ENCODE peak calls at places on chromosomes 4 and X, in seven cellular contexts. A, J, T, F, O, V and W are unnamed samples.

GRCh38 chr4:159142254-159142653 is 39.4 kb downstream of the RAPGEF2 start:
- DNase-seq in A (no peak), J (no peak), T (no peak), F (peak), O (no peak), V (no peak), W (no peak)

GRCh38 chr4:34814266-34814665 is 1430.0 kb downstream of the ARAP2 start:
- DNase-seq in A (no peak), J (no peak), T (peak), F (no peak), O (no peak), V (no peak), W (no peak)

GRCh38 chrX:48971325-48972213 is at the start of gene KCND1:
- DNase-seq in A (no peak), J (no peak), T (no peak), F (peak), O (no peak), V (no peak), W (no peak)

GRCh38 chrX:120781416-120781815 is 94.2 kb downstream of the CT47B1 start:
- DNase-seq in A (no peak), J (no peak), T (no peak), F (no peak), O (no peak), V (no peak), W (no peak)

GRCh38 chrX:151151668-151152267 is 24.6 kb upstream of the GPR50 start:
- DNase-seq in A (no peak), J (peak), T (peak), F (peak), O (no peak), V (no peak), W (peak)

GRCh38 chrX:12955882-12956703 is 18.8 kb upstream of the TMSB4X start:
- DNase-seq in A (peak), J (peak), T (no peak), F (peak), O (peak), V (no peak), W (peak)

GRCh38 chr4:135741583-135741982 is 1540.0 kb upstream of the PABPC4L start:
- DNase-seq in A (no peak), J (no peak), T (no peak), F (no peak), O (no peak), V (no peak), W (no peak)

GRCh38 chr4:156958276-156959074 is 13.1 kb downstream of the PDGFC start:
- DNase-seq in A (no peak), J (no peak), T (no peak), F (no peak), O (no peak), V (no peak), W (no peak)

GRCh38 chrX:10111364-10112148 is 45.2 kb upstream of the CLCN4 start:
- DNase-seq in A (no peak), J (peak), T (no peak), F (no peak), O (no peak), V (no peak), W (peak)

GRCh38 chrX:155779831-155780230 is 101.3 kb upstream of the VAMP7 start:
- DNase-seq in A (no peak), J (no peak), T (no peak), F (no peak), O (no peak), V (no peak), W (no peak)

GRCh38 chrX:148609766-148610698 is 109.6 kb downstream of the AFF2 start:
- DNase-seq in A (no peak), J (no peak), T (no peak), F (no peak), O (no peak), V (no peak), W (peak)

GRCh38 chrX:78839711-78840110 is 92.2 kb downstream of the LPAR4 start:
- DNase-seq in A (no peak), J (no peak), T (no peak), F (no peak), O (no peak), V (no peak), W (no peak)

GRCh38 chrX:9429767-9430166 is 35.1 kb upstream of the TBL1X start:
- DNase-seq in A (no peak), J (no peak), T (no peak), F (no peak), O (no peak), V (no peak), W (no peak)

DNA sequence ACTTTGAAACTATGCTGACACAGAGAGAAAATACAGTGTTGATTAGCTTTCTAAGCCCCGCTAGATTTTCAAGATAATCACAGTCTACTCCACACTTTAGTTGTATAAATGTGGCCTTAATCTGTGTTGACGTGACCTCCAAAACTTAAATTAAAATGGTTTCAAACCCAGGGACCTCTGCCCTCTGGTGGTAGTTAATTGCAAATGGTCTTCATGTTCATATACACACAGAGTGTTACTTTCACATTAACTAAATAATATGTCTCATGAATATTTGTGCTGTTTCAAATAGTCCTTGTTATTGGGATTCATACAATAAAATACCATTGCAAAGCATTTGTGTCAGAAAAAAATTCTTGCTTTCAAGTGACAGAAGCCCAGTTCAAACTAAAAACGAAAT is 64.3 kb downstream of the TASL start:
- DNase-seq in A (no peak), J (no peak), T (no peak), F (no peak), O (no peak), V (no peak), W (no peak)
- TF ChIP-seq CTCF in A (no peak), J (peak), T (peak), F (peak), O (peak), V (peak), W (peak)

GRCh38 chr4:15332377-15332776 is 95.5 kb upstream of the C1QTNF7 start:
- DNase-seq in A (no peak), J (no peak), T (no peak), F (no peak), O (no peak), V (no peak), W (no peak)

GRCh38 chr4:15331930-15332329 is 95.9 kb upstream of the C1QTNF7 start:
- DNase-seq in A (no peak), J (no peak), T (no peak), F (no peak), O (no peak), V (no peak), W (no peak)

GRCh38 chr4:15322016-15322415 is 105.8 kb upstream of the C1QTNF7 start:
- DNase-seq in A (no peak), J (no peak), T (no peak), F (no peak), O (no peak), V (no peak), W (no peak)

GRCh38 chr4:15325987-15326386 is 101.8 kb upstream of the C1QTNF7 start:
- DNase-seq in A (no peak), J (no peak), T (no peak), F (no peak), O (no peak), V (no peak), W (no peak)

DNA sequence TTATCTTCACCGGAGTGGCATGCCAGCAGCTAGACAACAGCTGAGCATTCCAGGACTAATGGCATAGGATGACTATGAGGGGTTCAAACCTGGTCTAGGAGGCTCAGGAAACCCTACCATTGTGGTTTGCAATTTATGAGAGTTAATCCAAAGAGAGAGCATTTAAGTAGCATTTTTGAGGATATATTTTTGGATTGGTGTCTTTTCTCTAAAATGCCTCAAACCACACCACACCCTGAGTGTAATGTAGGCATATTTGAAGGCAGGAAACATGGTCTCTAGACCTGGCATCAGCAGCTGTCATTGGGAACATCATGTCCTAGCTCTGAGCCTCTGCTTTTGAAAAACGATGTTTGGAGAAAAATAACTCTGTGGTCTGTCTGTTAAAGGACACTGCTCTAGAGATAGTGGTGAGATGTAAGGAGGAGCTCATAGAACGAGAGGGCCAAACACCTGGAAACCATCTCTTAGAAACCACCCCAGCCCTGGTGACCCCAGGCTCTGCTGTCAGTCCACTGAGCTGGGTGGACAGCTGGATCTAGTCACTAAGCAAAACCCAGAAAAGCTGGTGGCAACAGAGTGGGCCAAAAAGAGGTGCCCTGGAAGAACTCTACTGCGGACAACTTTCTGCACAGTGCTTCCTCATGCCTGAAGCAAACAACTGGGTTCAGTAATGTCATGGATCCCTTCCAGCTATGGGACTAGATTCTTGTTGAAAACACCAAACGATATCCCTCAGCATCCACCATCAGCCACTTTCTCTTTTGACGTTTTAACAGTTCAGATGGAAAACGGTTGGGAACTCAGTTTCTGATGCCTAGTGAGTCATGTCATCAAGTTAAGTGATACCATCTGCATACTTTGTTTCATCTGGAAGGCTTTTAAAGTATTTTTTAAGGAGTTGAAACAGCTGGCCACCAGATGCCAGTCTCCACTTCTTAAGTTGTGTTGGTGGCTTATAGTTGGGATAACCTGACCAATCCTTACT is 100.2 kb upstream of the C1QTNF7 start:
- DNase-seq in A (no peak), J (no peak), T (peak), F (peak), O (no peak), V (peak), W (no peak)
- TF ChIP-seq CTCF in A (no peak), J (no peak), T (no peak), F (no peak), O (no peak), V (no peak), W (no peak)

GRCh38 chr4:120769227-120769626 is 153.3 kb downstream of the PRDM5 start:
- DNase-seq in A (no peak), J (no peak), T (peak), F (peak), O (no peak), V (peak), W (no peak)

GRCh38 chr4:120770897-120771296 is 151.6 kb downstream of the PRDM5 start:
- DNase-seq in A (no peak), J (no peak), T (no peak), F (no peak), O (no peak), V (no peak), W (no peak)

GRCh38 chr4:120773641-120774040 is 148.9 kb downstream of the PRDM5 start:
- DNase-seq in A (no peak), J (no peak), T (no peak), F (no peak), O (no peak), V (no peak), W (no peak)

DNA sequence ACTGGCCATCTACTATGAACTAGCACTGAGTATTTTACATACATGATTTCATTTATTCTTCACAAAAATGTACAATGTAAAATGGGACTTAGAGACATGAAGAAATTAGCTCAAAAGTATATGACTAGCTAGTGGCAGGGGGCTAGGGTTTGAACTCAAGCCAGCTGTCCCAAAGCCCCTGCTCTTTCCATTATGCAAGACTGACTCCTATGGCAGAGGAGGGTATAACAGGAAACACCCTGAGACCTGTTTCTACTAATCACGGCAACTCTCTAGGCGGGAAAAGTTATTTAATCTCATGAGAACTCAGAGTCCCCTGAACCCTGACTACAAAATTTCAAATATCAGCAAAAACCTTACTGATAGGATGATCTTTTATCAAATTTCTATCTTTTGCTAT is 150.6 kb downstream of the PRDM5 start:
- DNase-seq in A (no peak), J (no peak), T (no peak), F (no peak), O (no peak), V (no peak), W (no peak)
- TF ChIP-seq CTCF in A (no peak), J (peak), T (no peak), F (peak), O (no peak), V (no peak), W (no peak)

DNA sequence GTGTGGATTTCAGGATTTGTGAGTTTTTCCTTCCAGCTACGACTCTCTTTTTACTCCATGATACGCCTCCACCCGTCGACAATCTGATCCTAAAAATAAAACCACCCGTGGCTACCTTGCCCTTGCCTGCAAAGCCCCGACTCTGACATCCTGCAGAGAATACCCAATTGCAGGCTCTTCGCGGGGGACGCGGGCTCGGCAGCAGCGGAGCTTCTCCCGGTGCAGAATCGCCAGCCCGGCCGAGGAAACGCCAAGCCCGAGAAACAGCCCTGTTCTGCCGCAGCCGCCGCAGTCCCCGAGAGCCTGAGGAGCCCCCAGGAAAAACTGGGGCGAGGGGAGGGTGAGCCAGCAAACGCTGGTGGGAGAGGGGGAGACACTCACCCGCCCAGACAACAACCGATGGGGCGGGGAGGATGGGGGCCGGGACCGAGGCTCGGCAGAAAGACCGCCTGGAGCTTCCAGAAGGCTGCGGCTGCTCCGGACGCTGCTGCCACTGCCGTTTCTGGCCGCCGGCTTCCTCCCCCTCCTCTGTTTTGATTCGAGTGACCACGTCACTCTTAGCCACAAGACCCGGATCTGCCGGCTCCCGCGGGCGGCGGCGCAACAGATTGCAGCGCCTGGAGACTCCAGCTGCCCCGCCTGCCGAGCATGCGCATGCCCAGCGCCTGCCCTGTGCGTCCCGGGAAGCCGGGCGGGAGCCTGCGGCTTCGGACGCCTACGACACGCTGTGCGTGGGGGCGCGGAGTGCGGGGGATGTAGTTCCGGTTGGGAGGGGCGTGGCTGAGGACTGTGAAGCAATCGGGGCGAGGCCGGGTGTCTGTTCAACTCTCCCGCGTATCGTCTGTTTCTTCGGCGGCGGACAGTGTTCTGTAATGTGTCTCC is at the start of gene SMIM14:
- DNase-seq in A (peak), J (peak), T (peak), F (peak), O (peak), V (peak), W (peak)
- TF ChIP-seq CTCF in A (no peak), J (no peak), T (no peak), F (no peak), O (peak), V (no peak), W (no peak)

DNA sequence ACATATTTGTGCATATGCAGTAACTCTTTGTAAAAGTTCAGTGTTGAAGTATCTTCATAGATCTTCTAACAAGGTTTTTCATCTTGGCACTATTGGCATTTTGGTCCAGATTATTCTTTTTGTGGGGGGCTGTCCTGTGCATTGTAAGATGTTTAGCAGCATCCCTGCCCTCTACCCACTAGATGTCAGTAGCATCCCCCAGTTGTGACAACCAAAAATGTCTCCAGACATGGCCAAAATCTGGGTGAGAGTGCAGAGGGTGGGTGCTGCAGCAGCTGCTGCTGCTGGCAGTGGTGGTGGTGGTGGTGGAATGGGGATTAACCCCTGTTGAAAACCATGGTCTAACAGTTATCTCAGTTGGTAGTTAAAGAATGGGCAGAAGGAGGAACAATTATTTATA is 370.0 kb downstream of the GPAT3 start:
- DNase-seq in A (no peak), J (no peak), T (no peak), F (no peak), O (no peak), V (no peak), W (no peak)
- TF ChIP-seq CTCF in A (no peak), J (peak), T (peak), F (peak), O (no peak), V (no peak), W (no peak)

DNA sequence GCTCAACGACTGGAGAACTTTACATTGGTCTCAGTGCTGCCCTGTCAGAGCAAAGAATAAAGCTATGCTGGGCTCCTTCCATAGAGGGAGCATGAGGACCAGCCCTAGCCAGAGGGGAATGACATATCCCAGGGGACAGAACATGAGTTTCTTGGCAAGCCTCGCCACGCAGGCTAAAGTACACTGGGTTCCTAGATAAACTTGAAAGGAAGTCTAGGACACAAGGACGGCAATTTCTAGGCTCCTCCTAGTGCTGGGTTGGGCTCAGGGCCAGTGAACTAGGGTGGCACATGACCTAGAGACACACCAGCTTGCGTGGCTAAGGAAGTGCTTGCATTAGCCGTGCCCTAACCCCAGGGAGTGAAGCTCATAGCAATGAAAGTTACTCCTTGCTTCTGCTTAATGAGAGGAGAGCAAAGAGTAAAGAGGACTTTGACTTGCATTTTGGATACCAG is 141.0 kb downstream of the MAB21L2 start:
- DNase-seq in A (no peak), J (no peak), T (no peak), F (peak), O (peak), V (no peak), W (no peak)
- TF ChIP-seq CTCF in A (no peak), J (no peak), T (no peak), F (peak), O (peak), V (no peak), W (no peak)

DNA sequence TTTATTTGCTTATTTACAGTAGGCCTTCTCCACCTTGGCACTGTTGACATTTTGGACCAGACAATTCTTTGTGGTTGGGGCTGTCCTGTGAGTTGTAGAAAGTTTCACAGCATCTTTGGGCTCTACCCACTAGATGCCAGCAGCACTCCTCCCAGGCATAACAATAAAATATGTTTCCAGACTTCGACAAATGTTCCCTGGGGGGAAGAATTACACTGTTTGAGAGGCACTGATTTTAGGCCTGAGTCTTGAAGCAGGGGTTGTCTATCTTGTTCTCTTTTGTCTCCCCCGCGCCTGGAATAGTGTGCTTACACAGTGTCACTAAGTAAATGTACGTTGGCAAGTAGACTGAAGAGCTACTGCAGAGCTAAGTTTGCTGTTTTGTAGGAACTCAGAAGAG is 254.4 kb upstream of the BOD1L1 start:
- DNase-seq in A (no peak), J (no peak), T (no peak), F (no peak), O (no peak), V (no peak), W (no peak)
- TF ChIP-seq CTCF in A (no peak), J (no peak), T (no peak), F (peak), O (no peak), V (no peak), W (no peak)

DNA sequence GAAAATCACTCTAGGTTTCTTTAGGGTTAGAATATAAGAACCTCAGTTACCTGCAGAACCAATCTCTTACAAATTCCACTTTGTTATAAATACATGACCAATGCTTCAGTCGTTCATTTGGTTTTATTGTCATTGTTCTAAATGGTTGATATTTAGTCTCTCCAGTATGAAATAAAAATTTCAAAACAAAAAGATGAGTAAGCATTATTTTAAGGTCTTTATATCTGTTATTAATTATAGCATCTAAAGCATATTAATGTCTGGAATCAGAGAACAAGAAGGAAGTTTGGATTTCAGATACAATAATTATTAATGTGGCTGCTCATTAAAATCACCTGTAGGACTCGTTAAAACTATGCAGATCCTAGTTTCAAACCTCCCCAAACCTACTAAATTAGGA is 265.4 kb upstream of the CXorf51A start:
- DNase-seq in A (no peak), J (no peak), T (no peak), F (no peak), O (no peak), V (no peak), W (no peak)
- TF ChIP-seq CTCF in A (no peak), J (no peak), T (no peak), F (no peak), O (no peak), V (no peak), W (no peak)